ENCODE peak calls at places on chromosome X, in four cellular contexts. S, A, I and Y are unnamed samples.

GRCh38 chrX:95835223-95835622 is 849.4 kb upstream of the DIAPH2 start:
- DNase-seq in I (no peak), A (no peak), S (no peak), Y (no peak)

GRCh38 chrX:66046612-66047235 is 6.8 kb upstream of the VSIG4 start:
- DNase-seq in I (peak), S (no peak), A (no peak), Y (no peak)

GRCh38 chrX:86806786-86807185 is 658.5 kb downstream of the DACH2 start:
- DNase-seq in I (no peak), S (no peak), A (no peak), Y (peak)

GRCh38 chrX:120769576-120770341 is 105.9 kb downstream of the CT47B1 start:
- DNase-seq in I (no peak), A (no peak), S (peak), Y (peak)

GRCh38 chrX:148466292-148466691 is 34.1 kb upstream of the AFF2 start:
- DNase-seq in A (no peak), I (no peak), S (no peak), Y (no peak)

GRCh38 chrX:129791336-129791735 is 11.6 kb downstream of the SASH3 start:
- DNase-seq in A (no peak), S (no peak), I (no peak), Y (no peak)

GRCh38 chrX:76279007-76279406 is 106.1 kb downstream of the PBDC1 start:
- DNase-seq in A (peak), I (peak), S (peak), Y (peak)

GRCh38 chrX:116298956-116299355 is 128.4 kb downstream of the AGTR2 start:
- DNase-seq in S (no peak), I (no peak), A (no peak), Y (no peak)

GRCh38 chrX:17635231-17635630 is 102.1 kb upstream of the SCML1 start:
- DNase-seq in S (no peak), A (peak), I (no peak), Y (no peak)

GRCh38 chrX:50799531-50799961 is 14.4 kb downstream of the SHROOM4 start:
- DNase-seq in A (no peak), I (no peak), S (no peak), Y (no peak)

GRCh38 chrX:30973784-30974427 is 84.9 kb upstream of the TAB3 start:
- DNase-seq in A (no peak), S (no peak), I (no peak), Y (no peak)

GRCh38 chrX:136779346-136779781 is 1.4 kb downstream of the ARHGEF6 start:
- DNase-seq in I (no peak), S (no peak), A (no peak), Y (no peak)

DNA sequence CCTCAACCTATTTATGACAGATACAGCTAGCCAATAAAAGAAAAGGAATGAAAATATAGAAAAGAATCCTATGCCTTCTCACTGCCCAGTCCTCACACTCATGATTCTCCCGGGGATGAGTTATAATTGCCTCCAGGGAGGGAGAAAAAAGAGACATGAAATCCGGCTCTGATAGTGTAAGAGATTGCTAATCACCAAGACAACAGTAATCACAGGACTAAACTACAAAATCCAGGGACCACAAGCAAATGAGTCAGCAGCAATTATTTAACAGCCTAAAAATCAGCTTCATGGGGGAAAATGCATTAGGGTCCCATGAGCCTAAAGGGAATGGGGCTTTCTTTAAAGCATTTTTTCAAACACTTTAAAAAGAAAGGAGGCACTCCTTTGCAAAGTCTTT is 95.8 kb upstream of the DUSP21 start:
- DNase-seq in S (no peak), I (no peak), A (no peak), Y (no peak)
- TF ChIP-seq PHF8 in S (no peak), I (no peak), A (no peak), Y (no peak)

DNA sequence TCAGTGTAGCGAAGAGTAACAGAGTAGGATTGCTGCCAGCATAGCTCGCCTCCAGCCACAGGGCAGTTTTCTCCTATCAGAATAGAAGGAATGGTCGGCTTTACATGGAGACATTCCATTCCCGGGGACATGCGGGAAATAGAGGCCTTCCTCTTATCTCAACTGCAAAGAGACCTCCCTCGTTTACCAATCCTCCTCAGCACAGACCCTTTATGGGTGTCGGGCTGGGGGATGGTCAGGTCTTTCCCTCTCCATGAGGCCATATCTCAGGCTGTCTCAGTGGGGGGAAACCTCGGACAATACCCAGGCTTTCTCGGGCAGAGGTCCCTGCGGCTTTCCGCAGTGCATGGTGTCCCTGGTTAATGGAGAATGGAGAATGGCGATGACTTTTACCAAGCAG is 285.0 kb downstream of the ASMT start:
- DNase-seq in I (no peak), S (no peak), A (no peak), Y (no peak)
- TF ChIP-seq PHF8 in I (no peak), S (no peak), A (no peak), Y (no peak)

DNA sequence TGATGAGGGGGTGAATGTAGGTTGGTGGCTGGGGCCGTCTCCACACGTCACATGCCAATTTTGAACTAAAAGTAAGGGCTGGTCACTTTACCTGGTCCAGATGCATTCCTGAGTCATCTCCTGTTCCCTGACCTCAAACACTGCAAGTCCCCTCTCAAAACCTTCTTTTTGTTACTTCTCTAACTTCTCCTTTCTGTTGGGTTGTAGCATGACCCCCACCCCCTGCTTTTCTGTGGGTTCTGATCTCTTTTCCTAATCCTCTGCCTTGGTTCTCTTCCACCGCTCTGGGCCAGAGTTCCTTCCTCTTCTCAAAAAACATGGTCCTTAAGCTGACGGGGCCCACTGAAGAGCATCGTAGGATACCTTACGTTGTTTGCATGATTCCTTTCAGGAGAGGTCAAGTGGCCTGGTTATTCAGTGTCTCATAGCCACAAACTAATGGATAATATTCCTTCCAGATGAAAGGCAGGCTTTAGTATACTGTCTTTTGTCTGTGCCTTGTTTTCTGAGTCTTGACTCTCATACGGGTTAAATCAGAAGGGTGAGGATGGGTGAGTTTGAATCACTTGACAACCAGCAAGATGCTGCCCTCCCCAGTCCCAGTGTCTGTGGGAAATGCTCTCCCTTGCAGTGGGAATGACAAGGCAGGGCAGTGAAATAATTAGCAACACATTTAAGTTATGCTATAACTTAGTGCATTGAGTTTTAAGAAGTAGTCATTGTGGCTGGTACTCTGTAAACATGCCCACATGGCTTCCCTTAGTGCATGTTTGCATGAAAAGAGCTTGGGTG is 15.1 kb downstream of the SMS start:
- DNase-seq in I (no peak), A (no peak), S (no peak), Y (no peak)
- TF ChIP-seq PHF8 in I (no peak), A (no peak), S (no peak), Y (no peak)

GRCh38 chrX:154738013-154738738 is 12.7 kb downstream of the GAB3 start:
- DNase-seq in S (no peak), I (peak), A (no peak), Y (no peak)
- TF ChIP-seq PHF8 in S (no peak), I (no peak), A (no peak), Y (no peak)

GRCh38 chrX:139762400-139763183 is 54.6 kb upstream of the MCF2 start:
- DNase-seq in I (no peak), S (no peak), A (no peak), Y (no peak)

GRCh38 chrX:139770366-139770765 is 62.4 kb upstream of the MCF2 start:
- DNase-seq in A (no peak), I (no peak), S (no peak), Y (no peak)

GRCh38 chrX:139766545-139766983 is 58.6 kb upstream of the MCF2 start:
- DNase-seq in A (no peak), S (no peak), I (no peak), Y (no peak)
- TF ChIP-seq PHF8 in A (no peak), S (no peak), I (no peak), Y (no peak)

DNA sequence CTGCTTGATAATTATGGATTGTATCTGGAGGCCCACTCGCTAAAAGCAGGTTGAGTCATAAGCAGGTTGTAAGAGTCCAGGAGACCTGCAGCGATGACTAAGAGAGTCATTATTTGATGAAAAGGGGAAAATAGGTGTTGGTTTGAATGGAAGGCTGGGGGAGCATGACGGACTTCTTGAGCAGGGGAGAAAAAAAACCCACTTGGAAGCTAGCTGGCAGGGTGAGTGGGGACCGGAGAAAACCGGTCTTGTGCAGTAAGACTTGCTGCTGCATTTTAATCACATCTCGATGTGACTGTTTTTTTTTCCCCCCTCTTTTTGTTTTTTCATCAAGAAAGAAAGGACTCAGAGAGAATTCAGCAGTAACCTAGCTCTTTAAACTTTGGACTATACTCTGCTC is 90.0 kb downstream of the IGSF1 start:
- DNase-seq in S (no peak), I (no peak), A (no peak), Y (no peak)
- TF ChIP-seq PHF8 in S (no peak), I (no peak), A (no peak), Y (no peak)